ENCODE peak calls at places on chromosomes 7 and 10, in seven cellular contexts. U, I, P, B, H, X and D are unnamed samples.

GRCh38 chr10:119197921-119198320 is 9.4 kb upstream of the GRK5 start:
- DNase-seq in U (no peak), I (no peak), P (no peak), B (no peak), H (no peak), X (no peak), D (no peak)

GRCh38 chr7:1541431-1542162 is 11.1 kb downstream of the MAFK start:
- DNase-seq in U (no peak), I (no peak), P (peak; percentile 18), B (peak; percentile 71), H (no peak), X (no peak), D (no peak)

GRCh38 chr7:135098391-135098790 is 49.5 kb upstream of the TMEM140 start:
- DNase-seq in U (no peak), I (no peak), P (no peak), B (no peak), H (no peak), X (no peak), D (no peak)

GRCh38 chr7:1385809-1386622 is 73.3 kb downstream of the MICALL2 start:
- DNase-seq in U (no peak), I (no peak), P (no peak), B (no peak), H (no peak), X (no peak), D (no peak)

GRCh38 chr7:47458057-47458456 is 123.9 kb downstream of the TNS3 start:
- DNase-seq in U (peak; percentile 83), I (peak; percentile 63), P (peak; percentile 72), B (no peak), H (peak; percentile 45), X (peak; percentile 95), D (no peak)

GRCh38 chr7:101502466-101503098 is 126.5 kb downstream of the MYL10 start:
- DNase-seq in U (no peak), I (no peak), P (no peak), B (no peak), H (no peak), X (no peak), D (no peak)

GRCh38 chr7:84524714-84525694 is 330.4 kb upstream of the SEMA3A start:
- DNase-seq in U (peak; percentile 2), I (no peak), P (no peak), B (peak; percentile 95), H (no peak), X (no peak), D (no peak)

GRCh38 chr10:74371696-74372095 is 220.7 kb downstream of the ADK start:
- DNase-seq in U (no peak), I (no peak), P (no peak), B (no peak), H (no peak), X (no peak), D (no peak)

GRCh38 chr7:130491841-130492518 is at the start of gene MEST:
- DNase-seq in U (no peak), I (no peak), P (no peak), B (no peak), H (no peak), X (peak; percentile 28), D (no peak)

GRCh38 chr7:84025332-84025927 is 169.2 kb downstream of the SEMA3A start:
- DNase-seq in U (no peak), I (no peak), P (no peak), B (peak; percentile 94), H (no peak), X (peak; percentile 8), D (no peak)

GRCh38 chr7:51292596-51292995 is 24.0 kb downstream of the COBL start:
- DNase-seq in U (no peak), I (no peak), P (no peak), B (no peak), H (no peak), X (no peak), D (no peak)

GRCh38 chr7:121442845-121443244 is 46.7 kb upstream of the FAM3C start:
- DNase-seq in U (no peak), I (no peak), P (no peak), B (no peak), H (no peak), X (peak; percentile 17), D (no peak)

GRCh38 chr7:354597-355470 is 64.9 kb downstream of the FOXL3 start:
- DNase-seq in U (no peak), I (no peak), P (no peak), B (no peak), H (no peak), X (no peak), D (no peak)

GRCh38 chr7:351256-351655 is 61.3 kb downstream of the FOXL3 start:
- DNase-seq in U (no peak), I (no peak), P (no peak), B (no peak), H (no peak), X (no peak), D (no peak)

GRCh38 chr7:348962-349755 is 59.2 kb downstream of the FOXL3 start:
- DNase-seq in U (no peak), I (no peak), P (no peak), B (no peak), H (no peak), X (no peak), D (no peak)

GRCh38 chr7:353746-354325 is 63.9 kb downstream of the FOXL3 start:
- DNase-seq in U (peak; percentile 23), I (no peak), P (peak; percentile 41), B (no peak), H (no peak), X (no peak), D (no peak)

GRCh38 chr7:351681-352480 is 61.9 kb downstream of the FOXL3 start:
- DNase-seq in U (no peak), I (no peak), P (no peak), B (no peak), H (no peak), X (no peak), D (no peak)
- H3K4me3 ChIP-seq in U (no peak overlapping the region), I (no peak overlapping the region), P (no peak overlapping the region), B (no peak overlapping the region), H (no peak overlapping the region), X (no peak overlapping the region), D (no peak overlapping the region)

GRCh38 chr7:99468336-99468918 is 2.5 kb upstream of the ATP5MF start:
- DNase-seq in U (no peak), I (no peak), P (no peak), B (no peak), H (no peak), X (no peak), D (no peak)

GRCh38 chr7:99476107-99476506 is 3.4 kb downstream of the ZNF789 start:
- DNase-seq in U (no peak), I (no peak), P (no peak), B (no peak), H (no peak), X (no peak), D (no peak)

GRCh38 chr7:99469381-99470065 is 3.2 kb upstream of the ZNF789 start:
- DNase-seq in U (no peak), I (no peak), P (no peak), B (peak; percentile 38), H (no peak), X (no peak), D (no peak)

GRCh38 chr7:99473315-99473596 is 566 bp downstream of the ZNF789 start:
- DNase-seq in U (no peak), I (no peak), P (no peak), B (peak; percentile 64), H (peak; percentile 26), X (no peak), D (no peak)

DNA sequence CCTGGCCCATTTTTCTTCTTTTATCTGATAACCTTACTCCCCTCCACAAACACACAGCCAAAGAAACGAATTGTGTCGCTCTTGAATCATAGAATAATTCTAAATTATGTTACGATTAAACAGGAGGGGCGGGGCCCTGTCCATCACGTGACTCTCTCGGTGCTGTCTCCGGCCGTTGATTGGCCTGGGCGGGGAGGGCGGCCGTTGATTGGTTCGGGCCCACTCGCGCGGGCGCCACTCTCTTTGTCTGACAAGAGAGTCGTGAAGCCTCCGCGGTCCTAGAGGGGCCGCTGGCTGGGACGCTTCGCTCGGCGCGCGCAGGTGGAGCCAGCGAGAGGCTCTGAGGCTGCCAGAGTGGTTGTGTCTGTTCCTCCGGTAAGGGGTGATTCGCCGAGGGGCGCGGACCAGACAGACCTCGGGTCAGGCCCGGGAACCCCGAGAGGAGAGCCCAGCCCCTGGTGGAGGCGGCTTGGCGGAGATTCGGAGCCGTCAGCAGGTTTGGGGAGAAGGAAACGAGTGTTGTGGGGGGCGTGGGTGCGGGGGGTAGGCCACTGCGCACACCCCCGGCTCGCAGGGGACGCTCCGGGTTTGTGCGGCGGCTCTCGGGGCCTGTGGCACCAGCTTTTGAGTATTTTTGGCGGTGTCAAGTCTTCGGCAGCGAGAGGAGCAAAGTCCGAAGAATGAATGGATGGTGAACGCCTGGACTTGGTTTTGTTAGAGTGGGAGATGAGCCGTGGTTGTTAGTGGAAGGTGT is at the start of gene ZNF789:
- DNase-seq in U (peak; percentile 96), I (peak; percentile 98), P (peak; percentile 96), B (peak; percentile 98), H (peak; percentile 98), X (peak; percentile 99), D (peak; percentile 94)
- TF ChIP-seq POLR2A in U (peak; percentile 33), I (peak; percentile 9), P (peak; percentile 31), B (peak; percentile 55), H (peak; percentile 78), X (no peak), D (peak; percentile 14)

GRCh38 chr10:113414481-113414990 is 138.3 kb upstream of the HABP2 start:
- DNase-seq in U (no peak), I (no peak), P (no peak), B (no peak), H (no peak), X (no peak), D (no peak)

GRCh38 chr10:113409147-113409546 is 143.7 kb upstream of the HABP2 start:
- DNase-seq in U (no peak), I (no peak), P (no peak), B (no peak), H (no peak), X (no peak), D (no peak)

GRCh38 chr10:113410618-113411017 is 142.2 kb upstream of the HABP2 start:
- DNase-seq in U (no peak), I (no peak), P (no peak), B (no peak), H (no peak), X (no peak), D (no peak)

GRCh38 chr10:113411456-113411855 is 141.4 kb upstream of the HABP2 start:
- DNase-seq in U (no peak), I (no peak), P (no peak), B (no peak), H (no peak), X (no peak), D (no peak)

GRCh38 chr10:113412161-113412560 is 140.7 kb upstream of the HABP2 start:
- DNase-seq in U (no peak), I (no peak), P (no peak), B (no peak), H (no peak), X (no peak), D (no peak)
- TF ChIP-seq CTCF in U (no peak), I (no peak), P (no peak), B (no peak), H (no peak), X (no peak), D (no peak)

DNA sequence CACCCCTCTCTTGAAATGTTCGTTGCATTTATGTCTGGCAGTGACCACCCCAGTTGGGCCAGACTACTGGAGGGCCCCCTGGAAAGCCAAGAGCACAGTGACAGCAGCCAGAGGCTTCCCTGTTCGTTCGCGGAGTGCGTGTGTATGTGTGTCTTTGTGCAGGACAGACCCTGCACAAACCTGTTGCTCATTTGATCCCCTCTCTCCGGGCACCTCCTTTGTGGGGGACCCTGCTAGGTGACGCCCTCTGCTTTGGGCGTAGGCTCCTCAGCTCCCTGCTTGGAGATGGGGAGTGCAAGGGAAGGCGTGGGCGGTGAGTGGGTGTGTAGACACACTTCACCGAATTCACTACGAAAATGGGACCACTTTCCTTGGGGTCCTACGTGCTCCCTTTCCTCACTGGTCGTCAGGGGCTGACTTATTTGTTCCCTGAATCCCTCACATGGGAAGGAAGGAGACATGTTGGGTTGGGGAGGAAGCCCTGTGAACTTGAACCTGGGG is 38.7 kb downstream of the AGAP3 start:
- DNase-seq in U (no peak), I (no peak), P (no peak), B (no peak), H (no peak), X (no peak), D (no peak)
- H3K4me3 ChIP-seq in U (peak overlapping the region; percentile 49), I (no peak overlapping the region), P (no peak overlapping the region), B (no peak overlapping the region), H (no peak overlapping the region), X (no peak overlapping the region), D (no peak overlapping the region)